ENCODE peak calls at places on chromosomes 5 and 9, in five cellular contexts. One of them, this sample, is unnamed.

GRCh38 chr9:77013186-77013931 is 6.1 kb upstream of the FOXB2 start:
- DNase-seq in AG10803: no peak
- DNase-seq in AG04449: no peak
- DNase-seq in endothelial cell: no peak
- DNase-seq in cardiac muscle cell: no peak
- DNase-seq in this sample: no peak

GRCh38 chr5:164359931-164360290 is 854.5 kb downstream of the MAT2B start:
- DNase-seq in AG04449: no peak
- DNase-seq in endothelial cell: no peak
- DNase-seq in AG10803: no peak
- DNase-seq in cardiac muscle cell: peak; percentile 39
- DNase-seq in this sample: no peak

GRCh38 chr5:78907255-78907886 is 77.7 kb downstream of the ARSB start:
- DNase-seq in AG04449: peak; percentile 85
- DNase-seq in cardiac muscle cell: peak; percentile 91
- DNase-seq in AG10803: peak; percentile 91
- DNase-seq in endothelial cell: no peak
- DNase-seq in this sample: no peak

GRCh38 chr5:68499952-68500351 is 284.4 kb downstream of the PIK3R1 start:
- DNase-seq in endothelial cell: no peak
- DNase-seq in cardiac muscle cell: peak; percentile 70
- DNase-seq in AG04449: peak; percentile 28
- DNase-seq in AG10803: peak; percentile 67
- DNase-seq in this sample: no peak

GRCh38 chr5:111463304-111463703 is 49.0 kb downstream of the STARD4 start:
- DNase-seq in cardiac muscle cell: no peak
- DNase-seq in AG10803: no peak
- DNase-seq in AG04449: no peak
- DNase-seq in endothelial cell: no peak
- DNase-seq in this sample: no peak

GRCh38 chr5:132258102-132259060 is 885 bp downstream of the PDLIM4 start:
- DNase-seq in cardiac muscle cell: peak; percentile 52
- DNase-seq in endothelial cell: no peak
- DNase-seq in AG10803: peak; percentile 51
- DNase-seq in AG04449: no peak
- DNase-seq in this sample: no peak

GRCh38 chr9:21933281-21933680 is 60.9 kb downstream of the CDKN2A start:
- DNase-seq in endothelial cell: no peak
- DNase-seq in cardiac muscle cell: no peak
- DNase-seq in AG10803: no peak
- DNase-seq in AG04449: no peak
- DNase-seq in this sample: no peak

GRCh38 chr5:138601444-138601843 is 26.2 kb upstream of the HSPA9 start:
- DNase-seq in cardiac muscle cell: peak; percentile 91
- DNase-seq in endothelial cell: no peak
- DNase-seq in AG10803: peak; percentile 70
- DNase-seq in AG04449: peak; percentile 52
- DNase-seq in this sample: peak; percentile 21

GRCh38 chr9:12696931-12697622 is 3.9 kb downstream of the TYRP1 start:
- DNase-seq in AG04449: no peak
- DNase-seq in AG10803: peak; percentile 64
- DNase-seq in cardiac muscle cell: peak; percentile 10
- DNase-seq in endothelial cell: no peak
- DNase-seq in this sample: no peak

GRCh38 chr5:32760091-32760509 is 49.0 kb downstream of the NPR3 start:
- DNase-seq in AG04449: peak; percentile 60
- DNase-seq in AG10803: peak; percentile 83
- DNase-seq in endothelial cell: no peak
- DNase-seq in cardiac muscle cell: peak; percentile 78
- DNase-seq in this sample: no peak

GRCh38 chr5:180739271-180739670 is 587 bp downstream of the OR2Y1 start:
- DNase-seq in AG10803: peak; percentile 3
- DNase-seq in cardiac muscle cell: no peak
- DNase-seq in endothelial cell: no peak
- DNase-seq in AG04449: no peak
- DNase-seq in this sample: no peak

GRCh38 chr9:107948601-107949000 is 459.0 kb upstream of the KLF4 start:
- DNase-seq in cardiac muscle cell: no peak
- DNase-seq in AG10803: peak; percentile 42
- DNase-seq in AG04449: no peak
- DNase-seq in endothelial cell: no peak
- DNase-seq in this sample: no peak

GRCh38 chr9:71671289-71671688 is 97.0 kb downstream of the CEMIP2 start:
- DNase-seq in endothelial cell: no peak
- DNase-seq in AG10803: no peak
- DNase-seq in AG04449: no peak
- DNase-seq in cardiac muscle cell: no peak
- DNase-seq in this sample: no peak

GRCh38 chr5:141637266-141637692 is 482 bp downstream of the RELL2 start:
- DNase-seq in cardiac muscle cell: peak; percentile 6
- DNase-seq in endothelial cell: peak; percentile 34
- DNase-seq in AG04449: no peak
- DNase-seq in AG10803: no peak
- DNase-seq in this sample: peak; percentile 46

GRCh38 chr5:147093138-147093537 is 141.7 kb upstream of the STK32A start:
- DNase-seq in cardiac muscle cell: peak; percentile 67
- DNase-seq in endothelial cell: no peak
- DNase-seq in AG10803: peak; percentile 29
- DNase-seq in AG04449: no peak
- DNase-seq in this sample: no peak

GRCh38 chr9:37421914-37422288 is 595 bp upstream of the GRHPR start:
- DNase-seq in AG04449: no peak
- DNase-seq in cardiac muscle cell: no peak
- DNase-seq in endothelial cell: no peak
- DNase-seq in AG10803: no peak
- DNase-seq in this sample: no peak

DNA sequence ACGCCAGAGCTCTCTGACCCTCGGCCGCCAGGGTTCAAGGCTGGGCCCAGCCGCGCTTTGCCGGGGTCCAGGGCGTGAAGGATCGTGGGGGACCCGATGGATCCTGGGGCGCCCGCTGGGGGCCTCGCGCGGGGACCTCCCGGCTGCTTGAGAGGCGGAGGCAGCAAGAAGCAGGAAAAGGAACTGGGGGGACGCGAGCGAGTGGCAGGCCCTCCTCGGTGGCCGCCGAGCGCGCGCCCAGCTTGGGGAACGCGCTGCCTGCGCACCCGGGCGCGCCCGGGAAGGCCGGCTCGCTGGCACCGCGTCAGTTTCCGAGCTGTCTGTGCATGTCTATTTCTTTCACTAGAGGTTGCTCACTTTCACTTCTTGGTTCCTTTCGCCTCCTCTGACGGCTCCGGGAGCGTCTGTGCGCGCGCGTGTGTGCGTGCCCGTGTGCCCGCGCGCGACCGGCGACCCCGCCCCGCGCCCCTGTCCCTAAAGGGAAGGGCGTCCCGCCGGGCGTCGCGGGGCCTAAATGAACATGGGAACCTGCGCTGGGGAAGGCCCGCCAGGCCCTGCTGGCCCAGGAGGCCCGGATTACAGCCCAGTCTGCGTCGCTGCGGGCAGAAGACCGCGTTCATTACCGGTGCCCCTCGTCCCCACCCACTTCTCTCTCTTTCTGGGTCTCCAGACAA is 205.5 kb upstream of the IER5L start:
- DNase-seq in endothelial cell: peak; percentile 52
- DNase-seq in AG04449: no peak
- DNase-seq in cardiac muscle cell: peak; percentile 82
- DNase-seq in AG10803: peak; percentile 72
- DNase-seq in this sample: peak; percentile 63
- TF ChIP-seq CTCF in endothelial cell: no peak
- TF ChIP-seq CTCF in AG04449: no peak
- TF ChIP-seq CTCF in cardiac muscle cell: no peak
- TF ChIP-seq CTCF in AG10803: no peak
- TF ChIP-seq CTCF in this sample: no peak

GRCh38 chr9:35646583-35647265 is 4.0 kb downstream of the SIT1 start:
- DNase-seq in endothelial cell: peak; percentile 98
- DNase-seq in AG10803: peak; percentile 83
- DNase-seq in AG04449: no peak
- DNase-seq in cardiac muscle cell: peak; percentile 93
- DNase-seq in this sample: peak; percentile 89
- TF ChIP-seq CTCF in endothelial cell: peak; percentile 94
- TF ChIP-seq CTCF in AG10803: peak; percentile 74
- TF ChIP-seq CTCF in AG04449: peak; percentile 99
- TF ChIP-seq CTCF in cardiac muscle cell: peak; percentile 84
- TF ChIP-seq CTCF in this sample: peak; percentile 70

GRCh38 chr9:128203024-128203841 is at the start of gene DNM1:
- DNase-seq in AG04449: no peak
- DNase-seq in AG10803: peak; percentile 53
- DNase-seq in endothelial cell: peak; percentile 79
- DNase-seq in cardiac muscle cell: peak; percentile 72
- DNase-seq in this sample: peak; percentile 69
- TF ChIP-seq CTCF in AG04449: peak; percentile 64
- TF ChIP-seq CTCF in AG10803: no peak
- TF ChIP-seq CTCF in endothelial cell: peak; percentile 98
- TF ChIP-seq CTCF in cardiac muscle cell: peak; percentile 65
- TF ChIP-seq CTCF in this sample: peak; percentile 65

GRCh38 chr5:72397836-72398235 is 77.7 kb downstream of the PTCD2 start:
- DNase-seq in AG10803: no peak
- DNase-seq in cardiac muscle cell: no peak
- DNase-seq in AG04449: no peak
- DNase-seq in endothelial cell: no peak
- DNase-seq in this sample: no peak

GRCh38 chr5:72392326-72392733 is 72.2 kb downstream of the PTCD2 start:
- DNase-seq in AG10803: peak; percentile 68
- DNase-seq in endothelial cell: no peak
- DNase-seq in AG04449: no peak
- DNase-seq in cardiac muscle cell: no peak
- DNase-seq in this sample: no peak

GRCh38 chr5:72390836-72391235 is 70.7 kb downstream of the PTCD2 start:
- DNase-seq in AG04449: no peak
- DNase-seq in cardiac muscle cell: no peak
- DNase-seq in endothelial cell: no peak
- DNase-seq in AG10803: no peak
- DNase-seq in this sample: no peak

GRCh38 chr5:72394688-72395087 is 74.5 kb downstream of the PTCD2 start:
- DNase-seq in AG10803: no peak
- DNase-seq in cardiac muscle cell: peak; percentile 46
- DNase-seq in endothelial cell: no peak
- DNase-seq in AG04449: no peak
- DNase-seq in this sample: peak; percentile 15
- TF ChIP-seq CTCF in AG10803: peak; percentile 28
- TF ChIP-seq CTCF in cardiac muscle cell: peak; percentile 62
- TF ChIP-seq CTCF in endothelial cell: no peak
- TF ChIP-seq CTCF in AG04449: peak; percentile 13
- TF ChIP-seq CTCF in this sample: peak; percentile 15

GRCh38 chr9:95116002-95116819 is 201.3 kb downstream of the FANCC start:
- DNase-seq in AG04449: no peak
- DNase-seq in endothelial cell: no peak
- DNase-seq in cardiac muscle cell: no peak
- DNase-seq in AG10803: no peak
- DNase-seq in this sample: no peak
- TF ChIP-seq CTCF in AG04449: no peak
- TF ChIP-seq CTCF in endothelial cell: no peak
- TF ChIP-seq CTCF in cardiac muscle cell: peak; percentile 30
- TF ChIP-seq CTCF in AG10803: no peak
- TF ChIP-seq CTCF in this sample: no peak

GRCh38 chr9:115849679-115850412 is 303.7 kb upstream of the PAPPA start:
- DNase-seq in cardiac muscle cell: no peak
- DNase-seq in endothelial cell: no peak
- DNase-seq in AG04449: no peak
- DNase-seq in AG10803: peak; percentile 90
- DNase-seq in this sample: no peak
- TF ChIP-seq CTCF in cardiac muscle cell: no peak
- TF ChIP-seq CTCF in endothelial cell: no peak
- TF ChIP-seq CTCF in AG04449: no peak
- TF ChIP-seq CTCF in AG10803: peak; percentile 33
- TF ChIP-seq CTCF in this sample: no peak

GRCh38 chr5:6675784-6676499 is 37.3 kb upstream of the TENT4A start:
- DNase-seq in cardiac muscle cell: no peak
- DNase-seq in AG04449: no peak
- DNase-seq in endothelial cell: no peak
- DNase-seq in AG10803: no peak
- DNase-seq in this sample: no peak
- TF ChIP-seq CTCF in cardiac muscle cell: no peak
- TF ChIP-seq CTCF in AG04449: no peak
- TF ChIP-seq CTCF in endothelial cell: no peak
- TF ChIP-seq CTCF in AG10803: peak; percentile 12
- TF ChIP-seq CTCF in this sample: no peak

DNA sequence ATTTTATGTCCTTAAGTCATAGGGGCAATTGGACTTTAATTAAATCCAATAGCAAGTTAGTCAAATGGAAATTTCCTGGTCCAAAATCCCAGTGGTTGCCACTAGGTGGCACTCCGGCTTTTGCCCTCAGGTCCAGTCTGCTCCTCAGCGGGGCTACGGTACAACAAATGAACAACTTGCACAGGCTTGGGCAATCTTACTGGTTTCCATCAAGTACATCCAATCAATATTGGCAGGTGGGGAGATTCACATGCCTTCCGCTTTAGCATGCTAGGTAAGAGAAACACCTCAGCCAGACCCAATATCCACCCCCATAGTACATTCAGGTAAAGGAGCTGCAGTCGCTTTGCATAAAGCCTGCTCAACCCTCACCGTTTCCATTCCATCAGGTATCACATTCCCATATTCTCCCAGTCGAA is 6.3 kb upstream of the MXD3 start:
- DNase-seq in AG04449: peak; percentile 38
- DNase-seq in cardiac muscle cell: peak; percentile 86
- DNase-seq in AG10803: peak; percentile 78
- DNase-seq in endothelial cell: peak; percentile 78
- DNase-seq in this sample: peak; percentile 89
- TF ChIP-seq CTCF in AG04449: peak; percentile 78
- TF ChIP-seq CTCF in cardiac muscle cell: peak; percentile 90
- TF ChIP-seq CTCF in AG10803: peak; percentile 89
- TF ChIP-seq CTCF in endothelial cell: peak; percentile 91
- TF ChIP-seq CTCF in this sample: peak; percentile 86

GRCh38 chr5:143649869-143650268 is 162.1 kb upstream of the HMHB1 start:
- DNase-seq in AG10803: peak; percentile 87
- DNase-seq in AG04449: no peak
- DNase-seq in endothelial cell: no peak
- DNase-seq in cardiac muscle cell: no peak
- DNase-seq in this sample: no peak

GRCh38 chr5:143648696-143649095 is 163.3 kb upstream of the HMHB1 start:
- DNase-seq in endothelial cell: peak; percentile 5
- DNase-seq in AG04449: no peak
- DNase-seq in AG10803: no peak
- DNase-seq in cardiac muscle cell: no peak
- DNase-seq in this sample: no peak

GRCh38 chr5:143653256-143653655 is 158.7 kb upstream of the HMHB1 start:
- DNase-seq in AG04449: no peak
- DNase-seq in endothelial cell: no peak
- DNase-seq in AG10803: no peak
- DNase-seq in cardiac muscle cell: no peak
- DNase-seq in this sample: no peak

GRCh38 chr5:143652104-143652700 is 159.8 kb upstream of the HMHB1 start:
- DNase-seq in AG04449: no peak
- DNase-seq in cardiac muscle cell: peak; percentile 17
- DNase-seq in AG10803: peak; percentile 49
- DNase-seq in endothelial cell: no peak
- DNase-seq in this sample: no peak

GRCh38 chr5:143650296-143650695 is 161.7 kb upstream of the HMHB1 start:
- DNase-seq in AG10803: no peak
- DNase-seq in endothelial cell: no peak
- DNase-seq in cardiac muscle cell: no peak
- DNase-seq in AG04449: no peak
- DNase-seq in this sample: no peak
- TF ChIP-seq CTCF in AG10803: no peak
- TF ChIP-seq CTCF in endothelial cell: no peak
- TF ChIP-seq CTCF in cardiac muscle cell: no peak
- TF ChIP-seq CTCF in AG04449: no peak
- TF ChIP-seq CTCF in this sample: no peak

GRCh38 chr5:64206653-64207052 is 41.0 kb downstream of the RNF180 start:
- DNase-seq in AG10803: no peak
- DNase-seq in endothelial cell: no peak
- DNase-seq in AG04449: no peak
- DNase-seq in cardiac muscle cell: no peak
- DNase-seq in this sample: no peak
- TF ChIP-seq CTCF in AG10803: no peak
- TF ChIP-seq CTCF in endothelial cell: no peak
- TF ChIP-seq CTCF in AG04449: no peak
- TF ChIP-seq CTCF in cardiac muscle cell: no peak
- TF ChIP-seq CTCF in this sample: no peak